ENCODE peak calls at places on chromosome 7, in seven cellular contexts. One of them, this sample, is unnamed.

GRCh38 chr7:45219801-45220200 is 62.2 kb downstream of the RAMP3 start:
- DNase-seq in right lobe of liver: no peak
- DNase-seq in GM12892: no peak
- DNase-seq in K562: no peak
- DNase-seq in body of pancreas: no peak
- DNase-seq in Peyer's patch: no peak
- DNase-seq in transverse colon: no peak
- DNase-seq in this sample: peak

GRCh38 chr7:81648716-81649115 is 121.1 kb downstream of the HGF start:
- DNase-seq in right lobe of liver: no peak
- DNase-seq in GM12892: no peak
- DNase-seq in K562: no peak
- DNase-seq in body of pancreas: no peak
- DNase-seq in Peyer's patch: no peak
- DNase-seq in transverse colon: no peak
- DNase-seq in this sample: no peak

GRCh38 chr7:158477866-158478265 is 109.8 kb downstream of the PTPRN2 start:
- DNase-seq in right lobe of liver: no peak
- DNase-seq in GM12892: no peak
- DNase-seq in K562: no peak
- DNase-seq in body of pancreas: no peak
- DNase-seq in Peyer's patch: no peak
- DNase-seq in transverse colon: no peak
- DNase-seq in this sample: no peak

GRCh38 chr7:46173526-46174191 is 252.6 kb upstream of the IGFBP3 start:
- DNase-seq in right lobe of liver: peak
- DNase-seq in GM12892: no peak
- DNase-seq in K562: no peak
- DNase-seq in body of pancreas: peak
- DNase-seq in Peyer's patch: no peak
- DNase-seq in transverse colon: no peak
- DNase-seq in this sample: no peak

GRCh38 chr7:90222811-90223725 is 11.5 kb downstream of the STEAP2 start:
- DNase-seq in right lobe of liver: no peak
- DNase-seq in GM12892: no peak
- DNase-seq in K562: no peak
- DNase-seq in body of pancreas: no peak
- DNase-seq in Peyer's patch: peak
- DNase-seq in transverse colon: no peak
- DNase-seq in this sample: no peak

GRCh38 chr7:101089876-101090275 is 4.6 kb downstream of the TRIM56 start:
- DNase-seq in right lobe of liver: no peak
- DNase-seq in GM12892: no peak
- DNase-seq in K562: no peak
- DNase-seq in body of pancreas: no peak
- DNase-seq in Peyer's patch: no peak
- DNase-seq in transverse colon: no peak
- DNase-seq in this sample: no peak

GRCh38 chr7:29017666-29018065 is 59.5 kb upstream of the TRIL start:
- DNase-seq in right lobe of liver: no peak
- DNase-seq in GM12892: no peak
- DNase-seq in K562: no peak
- DNase-seq in body of pancreas: no peak
- DNase-seq in Peyer's patch: no peak
- DNase-seq in transverse colon: no peak
- DNase-seq in this sample: no peak

GRCh38 chr7:50787825-50788224 is 5.1 kb upstream of the GRB10 start:
- DNase-seq in right lobe of liver: no peak
- DNase-seq in GM12892: no peak
- DNase-seq in K562: no peak
- DNase-seq in body of pancreas: no peak
- DNase-seq in Peyer's patch: no peak
- DNase-seq in transverse colon: no peak
- DNase-seq in this sample: no peak

GRCh38 chr7:357531-358209 is 67.7 kb downstream of the FOXL3 start:
- DNase-seq in right lobe of liver: no peak
- DNase-seq in GM12892: no peak
- DNase-seq in K562: no peak
- DNase-seq in body of pancreas: no peak
- DNase-seq in Peyer's patch: no peak
- DNase-seq in transverse colon: no peak
- DNase-seq in this sample: no peak

GRCh38 chr7:380724-381210 is 90.8 kb downstream of the FOXL3 start:
- DNase-seq in right lobe of liver: peak
- DNase-seq in GM12892: no peak
- DNase-seq in K562: no peak
- DNase-seq in body of pancreas: peak
- DNase-seq in Peyer's patch: peak
- DNase-seq in transverse colon: peak
- DNase-seq in this sample: peak

GRCh38 chr7:92621026-92621540 is 30.9 kb upstream of the FAM133B start:
- DNase-seq in right lobe of liver: peak
- DNase-seq in GM12892: no peak
- DNase-seq in K562: peak
- DNase-seq in body of pancreas: peak
- DNase-seq in Peyer's patch: peak
- DNase-seq in transverse colon: peak
- DNase-seq in this sample: peak

GRCh38 chr7:106609416-106609815 is 51.5 kb downstream of the CCDC71L start:
- DNase-seq in right lobe of liver: no peak
- DNase-seq in GM12892: no peak
- DNase-seq in K562: no peak
- DNase-seq in body of pancreas: no peak
- DNase-seq in Peyer's patch: no peak
- DNase-seq in transverse colon: no peak
- DNase-seq in this sample: no peak

GRCh38 chr7:41630741-41631140 is 72.1 kb downstream of the INHBA start:
- DNase-seq in right lobe of liver: no peak
- DNase-seq in GM12892: peak
- DNase-seq in K562: no peak
- DNase-seq in body of pancreas: no peak
- DNase-seq in Peyer's patch: no peak
- DNase-seq in transverse colon: no peak
- DNase-seq in this sample: no peak

GRCh38 chr7:24587853-24588252 is 14.6 kb downstream of the PALS2 start:
- DNase-seq in right lobe of liver: no peak
- DNase-seq in GM12892: no peak
- DNase-seq in K562: peak
- DNase-seq in body of pancreas: no peak
- DNase-seq in Peyer's patch: peak
- DNase-seq in transverse colon: no peak
- DNase-seq in this sample: no peak

GRCh38 chr7:42445691-42446090 is 208.7 kb upstream of the GLI3 start:
- DNase-seq in right lobe of liver: no peak
- DNase-seq in GM12892: no peak
- DNase-seq in K562: no peak
- DNase-seq in body of pancreas: no peak
- DNase-seq in Peyer's patch: no peak
- DNase-seq in transverse colon: no peak
- DNase-seq in this sample: no peak

GRCh38 chr7:26293569-26294308 is 2.1 kb downstream of the SNX10 start:
- DNase-seq in right lobe of liver: no peak
- DNase-seq in GM12892: peak
- DNase-seq in K562: no peak
- DNase-seq in body of pancreas: no peak
- DNase-seq in Peyer's patch: peak
- DNase-seq in transverse colon: no peak
- DNase-seq in this sample: peak

GRCh38 chr7:79529214-79529895 is 75.9 kb upstream of the MAGI2 start:
- DNase-seq in right lobe of liver: no peak
- DNase-seq in GM12892: no peak
- DNase-seq in K562: no peak
- DNase-seq in body of pancreas: no peak
- DNase-seq in Peyer's patch: no peak
- DNase-seq in transverse colon: no peak
- DNase-seq in this sample: no peak

GRCh38 chr7:150923191-150923590 is 54.9 kb downstream of the KCNH2 start:
- DNase-seq in right lobe of liver: no peak
- DNase-seq in GM12892: no peak
- DNase-seq in K562: no peak
- DNase-seq in body of pancreas: no peak
- DNase-seq in Peyer's patch: no peak
- DNase-seq in transverse colon: no peak
- DNase-seq in this sample: no peak

GRCh38 chr7:18607025-18607424 is 111.5 kb downstream of the HDAC9 start:
- DNase-seq in right lobe of liver: no peak
- DNase-seq in GM12892: no peak
- DNase-seq in K562: no peak
- DNase-seq in body of pancreas: no peak
- DNase-seq in Peyer's patch: no peak
- DNase-seq in transverse colon: no peak
- DNase-seq in this sample: no peak

DNA sequence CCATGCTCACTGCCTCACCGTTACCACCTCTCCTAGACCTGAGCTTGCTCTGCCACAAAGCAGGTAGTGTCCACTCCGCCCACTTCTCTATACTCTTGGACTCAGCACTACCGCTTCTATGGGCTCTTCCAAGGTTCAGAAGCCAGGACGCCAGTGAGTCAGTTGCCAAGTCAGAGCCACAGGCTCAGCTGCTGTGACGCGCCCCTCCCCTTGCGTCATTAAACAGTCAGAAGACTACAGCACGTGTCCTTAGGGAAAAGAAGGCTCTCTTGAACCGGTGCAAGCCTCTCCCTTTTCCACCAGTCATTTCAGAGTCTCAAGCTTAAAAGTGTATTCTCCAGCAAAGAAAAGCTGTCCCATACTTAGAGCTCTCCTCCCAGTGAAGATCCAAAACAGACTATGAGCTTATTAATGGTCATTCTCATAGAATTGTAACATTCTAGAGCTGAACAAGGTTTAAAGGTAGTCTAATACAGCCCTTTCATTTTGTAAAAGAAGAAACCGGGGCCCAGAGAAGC is 41.0 kb upstream of the MET start:
- DNase-seq in right lobe of liver: peak
- DNase-seq in GM12892: no peak
- DNase-seq in K562: no peak
- DNase-seq in body of pancreas: peak
- DNase-seq in Peyer's patch: peak
- DNase-seq in transverse colon: peak
- DNase-seq in this sample: peak
- TF ChIP-seq POLR2A in right lobe of liver: no peak
- TF ChIP-seq POLR2A in GM12892: no peak
- TF ChIP-seq POLR2A in K562: no peak
- TF ChIP-seq POLR2A in body of pancreas: no peak
- TF ChIP-seq POLR2A in Peyer's patch: peak
- TF ChIP-seq POLR2A in transverse colon: no peak
- TF ChIP-seq POLR2A in this sample: no peak

DNA sequence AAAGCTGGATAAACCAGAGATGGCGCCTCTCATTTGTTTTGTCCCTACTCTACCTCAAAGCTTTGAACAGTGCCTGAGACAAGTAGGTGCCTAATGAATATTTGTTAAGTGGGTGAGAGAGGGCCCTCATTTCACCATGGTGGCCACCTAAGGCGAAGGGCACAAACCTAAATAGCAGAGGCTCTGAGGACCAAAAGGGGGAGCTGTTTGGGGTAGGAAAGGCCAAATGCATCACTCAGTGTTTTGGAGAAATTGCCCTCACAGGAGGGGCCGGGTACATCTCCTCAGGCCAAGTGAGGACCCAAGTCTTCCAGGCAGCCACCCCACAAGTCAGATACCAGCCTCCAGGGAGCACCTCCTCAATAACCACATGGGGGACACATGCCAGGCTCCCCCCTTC is 14.0 kb downstream of the IMPDH1 start:
- DNase-seq in right lobe of liver: no peak
- DNase-seq in GM12892: no peak
- DNase-seq in K562: no peak
- DNase-seq in body of pancreas: no peak
- DNase-seq in Peyer's patch: no peak
- DNase-seq in transverse colon: no peak
- DNase-seq in this sample: no peak
- TF ChIP-seq POLR2A in right lobe of liver: no peak
- TF ChIP-seq POLR2A in GM12892: no peak
- TF ChIP-seq POLR2A in K562: no peak
- TF ChIP-seq POLR2A in body of pancreas: no peak
- TF ChIP-seq POLR2A in Peyer's patch: no peak
- TF ChIP-seq POLR2A in transverse colon: no peak
- TF ChIP-seq POLR2A in this sample: no peak

GRCh38 chr7:48088559-48089414 is at the start of gene UPP1:
- DNase-seq in right lobe of liver: peak
- DNase-seq in GM12892: peak
- DNase-seq in K562: peak
- DNase-seq in body of pancreas: peak
- DNase-seq in Peyer's patch: peak
- DNase-seq in transverse colon: peak
- DNase-seq in this sample: peak
- TF ChIP-seq POLR2A in right lobe of liver: peak
- TF ChIP-seq POLR2A in GM12892: peak
- TF ChIP-seq POLR2A in K562: peak
- TF ChIP-seq POLR2A in body of pancreas: peak
- TF ChIP-seq POLR2A in Peyer's patch: peak
- TF ChIP-seq POLR2A in transverse colon: peak
- TF ChIP-seq POLR2A in this sample: peak

GRCh38 chr7:5525271-5526189 is 101.9 kb upstream of the TNRC18 start:
- DNase-seq in right lobe of liver: no peak
- DNase-seq in GM12892: no peak
- DNase-seq in K562: no peak
- DNase-seq in body of pancreas: no peak
- DNase-seq in Peyer's patch: peak
- DNase-seq in transverse colon: peak
- DNase-seq in this sample: no peak
- TF ChIP-seq POLR2A in right lobe of liver: peak
- TF ChIP-seq POLR2A in GM12892: peak
- TF ChIP-seq POLR2A in K562: peak
- TF ChIP-seq POLR2A in body of pancreas: peak
- TF ChIP-seq POLR2A in Peyer's patch: no peak
- TF ChIP-seq POLR2A in transverse colon: peak
- TF ChIP-seq POLR2A in this sample: no peak

DNA sequence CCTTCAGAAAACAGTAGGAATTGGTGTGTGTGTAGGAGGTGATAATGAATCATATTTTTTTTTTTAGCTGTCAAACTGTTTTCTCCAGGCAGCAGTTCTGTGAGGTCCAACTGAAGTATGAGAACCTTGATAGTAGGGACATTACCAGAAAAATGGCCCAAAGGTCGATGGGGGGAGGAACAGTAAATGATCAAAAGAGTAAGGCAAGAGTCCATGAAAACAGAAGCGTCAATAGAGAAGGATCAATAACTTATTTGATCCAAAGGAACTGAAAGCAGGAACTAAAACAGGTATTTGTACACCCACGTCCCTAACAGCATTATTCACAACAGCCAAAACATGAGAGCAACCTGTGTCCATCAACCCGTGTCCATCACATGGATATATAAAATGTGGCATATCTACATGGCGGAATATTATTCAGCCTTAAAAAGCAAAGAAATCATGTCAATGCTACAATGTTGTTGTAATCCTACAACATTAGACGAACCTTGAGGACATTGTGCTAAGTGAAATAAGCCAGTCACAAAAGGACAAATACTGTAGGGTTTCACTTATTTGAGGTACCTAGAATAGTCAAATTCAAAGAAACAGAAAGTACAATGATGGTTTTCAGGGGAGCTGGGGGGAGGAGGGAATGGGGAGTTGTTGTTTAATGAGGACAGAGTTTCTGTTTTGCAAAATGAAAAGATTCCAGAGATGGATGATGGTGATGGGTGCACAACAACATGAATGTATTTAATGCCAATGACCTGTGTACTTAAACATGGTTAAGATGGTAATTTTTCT is 214.0 kb upstream of the KLF14 start:
- DNase-seq in right lobe of liver: no peak
- DNase-seq in GM12892: no peak
- DNase-seq in K562: no peak
- DNase-seq in body of pancreas: no peak
- DNase-seq in Peyer's patch: no peak
- DNase-seq in transverse colon: no peak
- DNase-seq in this sample: no peak
- TF ChIP-seq POLR2A in right lobe of liver: peak
- TF ChIP-seq POLR2A in GM12892: peak
- TF ChIP-seq POLR2A in K562: no peak
- TF ChIP-seq POLR2A in body of pancreas: no peak
- TF ChIP-seq POLR2A in Peyer's patch: no peak
- TF ChIP-seq POLR2A in transverse colon: no peak
- TF ChIP-seq POLR2A in this sample: no peak

This sample was measured in lower leg skin.